ENCODE peak calls at places on chromosomes 7 and 10, in six cellular contexts. G is NB4, O is bronchial epithelial cell, X is glutamatergic neuron, A is left ventricle myocardium inferior, S is GM06990. C is an unnamed sample.

GRCh38 chr10:47143473-47143872 is 156.5 kb upstream of the GDF10 start:
- DNase-seq in X (no peak), S (no peak), G (no peak), A (no peak), O (no peak), C (no peak)

GRCh38 chr10:86062151-86062550 is 304.4 kb downstream of the GRID1 start:
- DNase-seq in G (no peak), A (no peak), X (no peak), O (no peak), S (no peak), C (no peak)

GRCh38 chr10:71085689-71086438 is 126.5 kb upstream of the UNC5B start:
- DNase-seq in G (no peak), A (no peak), O (no peak), S (no peak), X (no peak), C (no peak)

GRCh38 chr7:139720705-139721231 is 57.0 kb downstream of the HIPK2 start:
- DNase-seq in X (no peak), S (no peak), A (no peak), G (no peak), O (no peak), C (no peak)

GRCh38 chr10:110781139-110781538 is 90.6 kb upstream of the PDCD4 start:
- DNase-seq in A (no peak), X (no peak), G (no peak), O (no peak), S (no peak), C (no peak)

GRCh38 chr7:75725306-75725705 is 13.4 kb downstream of the HIP1 start:
- DNase-seq in A (no peak), S (no peak), G (peak; percentile 77), O (no peak), X (no peak), C (no peak)

GRCh38 chr10:75452997-75453396 is 21.6 kb downstream of the LRMDA start:
- DNase-seq in O (no peak), A (no peak), S (no peak), X (no peak), G (no peak), C (no peak)

GRCh38 chr7:133931053-133931452 is 196.1 kb upstream of the LRGUK start:
- DNase-seq in G (no peak), O (peak; percentile 86), S (no peak), X (no peak), A (no peak), C (no peak)

GRCh38 chr7:98364220-98364619 is 36.7 kb downstream of the BAIAP2L1 start:
- DNase-seq in S (no peak), G (no peak), A (no peak), O (no peak), X (no peak), C (no peak)

GRCh38 chr7:82185443-82185842 is 258.1 kb downstream of the CACNA2D1 start:
- DNase-seq in S (no peak), A (no peak), O (no peak), G (no peak), X (no peak), C (no peak)

GRCh38 chr7:98753176-98753575 is 116.6 kb downstream of the TMEM130 start:
- DNase-seq in A (no peak), S (no peak), X (no peak), G (no peak), O (no peak), C (no peak)

GRCh38 chr7:118218413-118219156 is 5.9 kb upstream of the ANKRD7 start:
- DNase-seq in X (no peak), S (no peak), O (no peak), A (no peak), G (no peak), C (no peak)

GRCh38 chr7:40644454-40645188 is 509.8 kb downstream of the SUGCT start:
- DNase-seq in G (no peak), X (peak; percentile 16), S (no peak), A (no peak), O (no peak), C (no peak)

GRCh38 chr7:75639071-75639892 is 99.5 kb downstream of the HIP1 start:
- DNase-seq in G (peak; percentile 63), S (peak; percentile 50), O (peak; percentile 6), A (peak; percentile 53), X (peak; percentile 75), C (peak; percentile 36)

GRCh38 chr10:76149182-76149581 is 717.8 kb downstream of the LRMDA start:
- DNase-seq in A (no peak), S (no peak), X (no peak), O (peak; percentile 68), G (no peak), C (no peak)

GRCh38 chr10:59387951-59388431 is 25.6 kb upstream of the FAM13C start:
- DNase-seq in A (no peak), S (no peak), G (no peak), X (no peak), O (peak; percentile 31), C (no peak)

GRCh38 chr10:44968887-44969400 is 9.3 kb downstream of the RASSF4 start:
- DNase-seq in A (no peak), G (peak; percentile 80), X (no peak), S (no peak), O (no peak), C (no peak)

GRCh38 chr7:15784694-15785030 is 98.2 kb upstream of the MEOX2 start:
- DNase-seq in O (no peak), S (no peak), A (no peak), G (no peak), X (no peak), C (no peak)

GRCh38 chr10:33211123-33211878 is 123.2 kb downstream of the NRP1 start:
- DNase-seq in A (peak; percentile 59), G (no peak), X (no peak), S (no peak), O (no peak), C (no peak)

GRCh38 chr10:62043493-62043938 is 142.0 kb downstream of the ARID5B start:
- DNase-seq in S (no peak), A (no peak), G (no peak), O (peak; percentile 92), X (no peak), C (no peak)

GRCh38 chr10:126208736-126209317 is 179.4 kb downstream of the ADAM12 start:
- DNase-seq in S (no peak), A (no peak), O (no peak), X (no peak), G (no peak), C (no peak)

GRCh38 chr7:46201966-46202365 is 280.9 kb upstream of the IGFBP3 start:
- DNase-seq in A (no peak), O (no peak), G (no peak), X (no peak), S (no peak), C (no peak)

GRCh38 chr10:43203491-43204393 is 63.1 kb downstream of the RASGEF1A start:
- DNase-seq in A (no peak), S (no peak), O (peak; percentile 56), G (peak; percentile 36), X (peak; percentile 49), C (no peak)

GRCh38 chr7:38448842-38449241 is 175.4 kb upstream of the TARP start:
- DNase-seq in G (no peak), X (no peak), A (no peak), S (no peak), O (peak; percentile 32), C (no peak)

GRCh38 chr7:66602159-66602558 is 26.5 kb upstream of the KCTD7 start:
- DNase-seq in G (no peak), X (no peak), A (no peak), O (peak; percentile 48), S (no peak), C (no peak)

GRCh38 chr10:7410800-7411670 is at the start of gene SFMBT2:
- DNase-seq in O (peak; percentile 21), X (peak; percentile 73), G (peak; percentile 78), A (peak; percentile 68), S (peak; percentile 81), C (peak; percentile 44)
- TF ChIP-seq CTCF in O (peak; percentile 20), X (no peak), G (no peak), A (peak; percentile 31), S (no peak), C (no peak)

GRCh38 chr10:23158370-23158769 is 33.7 kb upstream of the PTF1A start:
- DNase-seq in O (peak; percentile 57), G (peak; percentile 57), S (no peak), X (peak; percentile 59), A (no peak), C (peak; percentile 54)

GRCh38 chr10:23155166-23155565 is 36.9 kb upstream of the PTF1A start:
- DNase-seq in G (peak; percentile 56), O (peak; percentile 27), X (no peak), A (no peak), S (no peak), C (no peak)

GRCh38 chr10:23156447-23157150 is 35.5 kb upstream of the PTF1A start:
- DNase-seq in O (no peak), A (no peak), S (no peak), G (peak; percentile 2), X (no peak), C (no peak)

GRCh38 chr10:23157239-23157661 is 34.9 kb upstream of the PTF1A start:
- DNase-seq in O (no peak), X (no peak), G (no peak), A (no peak), S (peak; percentile 37), C (no peak)

DNA sequence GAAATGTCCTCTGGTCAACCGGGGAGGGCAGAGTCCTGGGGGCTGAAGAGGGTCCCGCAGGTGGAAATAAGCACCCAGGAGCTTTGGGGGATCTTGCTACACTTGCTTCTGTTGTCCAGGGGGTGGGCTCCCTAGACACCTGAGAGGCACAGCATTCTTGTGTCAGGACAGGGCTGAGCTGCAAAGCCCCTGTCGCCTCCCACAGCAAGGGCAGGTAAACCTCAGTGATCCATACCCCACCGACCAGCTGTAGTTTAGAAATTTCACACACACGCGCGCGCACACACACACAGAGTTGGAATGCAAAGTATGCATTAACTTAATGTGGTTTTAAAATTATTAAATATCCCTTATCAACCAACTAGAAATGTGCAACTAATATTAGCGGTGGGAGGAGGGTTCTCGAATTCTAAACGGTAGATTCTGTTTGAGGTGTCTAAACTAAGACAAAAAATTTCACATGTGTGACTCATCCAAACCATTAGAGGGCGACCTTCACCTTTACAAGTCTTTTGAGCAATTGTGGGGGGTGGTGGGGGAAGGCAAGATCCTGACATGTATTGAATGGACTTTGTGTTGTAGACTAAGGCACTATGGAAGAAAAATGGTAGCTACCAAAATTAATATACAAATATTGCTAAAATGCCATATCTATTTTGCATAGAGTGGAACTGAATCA is 34.3 kb upstream of the PTF1A start:
- DNase-seq in A (no peak), G (peak; percentile 48), S (no peak), X (no peak), O (peak; percentile 52), C (no peak)
- TF ChIP-seq CTCF in A (no peak), G (peak; percentile 31), S (peak; percentile 57), X (no peak), O (peak; percentile 37), C (no peak)

GRCh38 chr7:130160023-130160422 is 45.2 kb downstream of the TMEM209 start:
- DNase-seq in O (no peak), A (no peak), X (no peak), S (no peak), G (no peak), C (no peak)
- TF ChIP-seq CTCF in O (no peak), A (no peak), X (no peak), S (no peak), G (no peak), C (no peak)

DNA sequence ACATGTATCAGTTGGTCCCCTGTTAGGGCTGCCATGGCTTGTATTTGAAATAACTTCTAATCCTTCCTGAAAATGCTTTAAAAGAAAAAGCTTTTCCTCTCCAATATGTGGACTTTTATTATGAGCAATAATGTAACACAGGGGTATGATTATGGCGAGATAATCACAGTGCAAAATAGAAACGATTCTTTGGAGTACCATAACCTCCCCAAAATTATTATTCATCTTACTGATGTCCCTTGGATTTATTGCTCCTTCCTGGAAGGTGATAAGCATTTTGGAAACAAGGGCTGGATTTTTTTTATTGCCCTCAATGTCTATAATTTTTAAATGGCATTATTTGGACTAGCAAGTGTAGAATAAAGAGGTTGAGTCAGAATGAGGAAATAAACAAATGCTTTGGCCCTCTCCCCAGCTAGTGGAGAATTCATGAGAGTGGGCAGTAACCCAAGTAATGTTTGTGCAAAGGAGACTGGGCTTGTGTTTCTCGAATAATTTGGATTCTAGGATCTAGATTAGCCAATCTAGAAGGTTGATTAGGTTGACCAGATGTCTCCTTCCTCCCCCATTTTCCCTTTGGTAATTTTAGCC is 403.9 kb upstream of the CELF2 start:
- DNase-seq in X (no peak), A (no peak), O (no peak), S (no peak), G (no peak), C (no peak)
- TF ChIP-seq CTCF in X (no peak), A (no peak), O (no peak), S (no peak), G (no peak), C (no peak)

C was measured in Calu3.